ENCODE peak calls at places on chromosome 12, in five cellular contexts. G is pancreas, R is esophagus squamous epithelium, W is cardiac fibroblast, E is nephron progenitor cell. D is an unnamed sample.

GRCh38 chr12:9948606-9949286 is 16.6 kb upstream of the CLEC2A start:
- DNase-seq in G (no peak), R (no peak), E (no peak), W (no peak), D (no peak)

GRCh38 chr12:60872850-60873713 is 1277.3 kb downstream of the SLC16A7 start:
- DNase-seq in G (no peak), E (no peak), W (no peak), R (no peak), D (no peak)

GRCh38 chr12:43945983-43946382 is 110.1 kb downstream of the TMEM117 start:
- DNase-seq in G (no peak), E (no peak), W (no peak), R (no peak), D (no peak)

GRCh38 chr12:52147367-52147972 is 44.3 kb downstream of the KRT80 start:
- DNase-seq in E (no peak), W (peak; percentile 99), G (no peak), R (peak; percentile 56), D (peak; percentile 99)

GRCh38 chr12:109276160-109276559 is 32.9 kb downstream of the FOXN4 start:
- DNase-seq in E (no peak), R (no peak), W (no peak), G (no peak), D (no peak)

GRCh38 chr12:72209096-72209495 is 63.1 kb upstream of the TRHDE start:
- DNase-seq in G (no peak), R (no peak), W (no peak), E (no peak), D (no peak)

GRCh38 chr12:24111101-24111500 is 161.6 kb upstream of the SOX5 start:
- DNase-seq in G (no peak), W (peak; percentile 85), R (no peak), E (no peak), D (no peak)

GRCh38 chr12:68460236-68460635 is 128.1 kb upstream of the MDM1 start:
- DNase-seq in E (no peak), G (no peak), R (no peak), W (no peak), D (no peak)

GRCh38 chr12:120640840-120641833 is 711 bp downstream of the CABP1 start:
- DNase-seq in R (no peak), W (peak; percentile 52), G (peak; percentile 84), E (peak; percentile 81), D (peak; percentile 9)

GRCh38 chr12:57896437-57897201 is 44.7 kb upstream of the ATP23 start:
- DNase-seq in E (peak; percentile 77), W (peak; percentile 74), G (peak; percentile 81), R (no peak), D (peak; percentile 24)

GRCh38 chr12:69388371-69388770 is 28.8 kb downstream of the YEATS4 start:
- DNase-seq in G (no peak), R (no peak), W (peak; percentile 85), E (no peak), D (peak; percentile 68)

GRCh38 chr12:79374543-79374942 is 316.2 kb downstream of the PAWR start:
- DNase-seq in E (no peak), W (no peak), G (no peak), R (no peak), D (no peak)

GRCh38 chr12:4908694-4909396 is 860 bp upstream of the KCNA1 start:
- DNase-seq in G (peak; percentile 40), R (no peak), E (peak; percentile 72), W (no peak), D (no peak)

GRCh38 chr12:116257213-116257612 is 20.3 kb downstream of the MED13L start:
- DNase-seq in E (no peak), W (peak; percentile 55), R (no peak), G (no peak), D (no peak)

GRCh38 chr12:64650762-64651161 is 40.5 kb downstream of the RASSF3 start:
- DNase-seq in G (no peak), W (no peak), E (no peak), R (no peak), D (no peak)

GRCh38 chr12:30613119-30613830 is 82.4 kb downstream of the IPO8 start:
- DNase-seq in G (no peak), W (peak; percentile 75), R (no peak), E (no peak), D (peak; percentile 47)

GRCh38 chr12:44930972-44931600 is 55.0 kb upstream of the NELL2 start:
- DNase-seq in G (no peak), E (peak; percentile 20), R (no peak), W (peak; percentile 80), D (peak; percentile 82)

GRCh38 chr12:62618319-62618718 is 151.7 kb downstream of the MON2 start:
- DNase-seq in G (no peak), E (no peak), W (no peak), R (no peak), D (no peak)

GRCh38 chr12:106527356-106527755 is 55.4 kb upstream of the RFX4 start:
- DNase-seq in W (peak; percentile 52), R (no peak), G (no peak), E (no peak), D (peak; percentile 18)

GRCh38 chr12:27595231-27595642 is 71.2 kb downstream of the PPFIBP1 start:
- DNase-seq in W (peak; percentile 94), R (no peak), E (peak; percentile 9), G (no peak), D (peak; percentile 93)

GRCh38 chr12:104357431-104357952 is 54.0 kb downstream of the EID3 start:
- DNase-seq in E (no peak), W (peak; percentile 42), R (no peak), G (no peak), D (peak; percentile 77)

GRCh38 chr12:14188761-14189160 is 176.7 kb upstream of the ATF7IP start:
- DNase-seq in G (no peak), W (no peak), E (no peak), R (no peak), D (no peak)

GRCh38 chr12:29414368-29414767 is 33.4 kb upstream of the ERGIC2 start:
- DNase-seq in R (no peak), W (no peak), E (no peak), G (no peak), D (no peak)

GRCh38 chr12:78636253-78636855 is 228.2 kb upstream of the SYT1 start:
- DNase-seq in G (no peak), W (peak; percentile 30), E (no peak), R (no peak), D (no peak)

GRCh38 chr12:46134205-46134811 is 134.5 kb downstream of the SLC38A1 start:
- DNase-seq in E (no peak), R (no peak), G (no peak), W (no peak), D (no peak)

GRCh38 chr12:9669019-9669326 is 540 bp upstream of the CLEC2D start:
- DNase-seq in E (no peak), R (no peak), W (no peak), G (no peak), D (no peak)

DNA sequence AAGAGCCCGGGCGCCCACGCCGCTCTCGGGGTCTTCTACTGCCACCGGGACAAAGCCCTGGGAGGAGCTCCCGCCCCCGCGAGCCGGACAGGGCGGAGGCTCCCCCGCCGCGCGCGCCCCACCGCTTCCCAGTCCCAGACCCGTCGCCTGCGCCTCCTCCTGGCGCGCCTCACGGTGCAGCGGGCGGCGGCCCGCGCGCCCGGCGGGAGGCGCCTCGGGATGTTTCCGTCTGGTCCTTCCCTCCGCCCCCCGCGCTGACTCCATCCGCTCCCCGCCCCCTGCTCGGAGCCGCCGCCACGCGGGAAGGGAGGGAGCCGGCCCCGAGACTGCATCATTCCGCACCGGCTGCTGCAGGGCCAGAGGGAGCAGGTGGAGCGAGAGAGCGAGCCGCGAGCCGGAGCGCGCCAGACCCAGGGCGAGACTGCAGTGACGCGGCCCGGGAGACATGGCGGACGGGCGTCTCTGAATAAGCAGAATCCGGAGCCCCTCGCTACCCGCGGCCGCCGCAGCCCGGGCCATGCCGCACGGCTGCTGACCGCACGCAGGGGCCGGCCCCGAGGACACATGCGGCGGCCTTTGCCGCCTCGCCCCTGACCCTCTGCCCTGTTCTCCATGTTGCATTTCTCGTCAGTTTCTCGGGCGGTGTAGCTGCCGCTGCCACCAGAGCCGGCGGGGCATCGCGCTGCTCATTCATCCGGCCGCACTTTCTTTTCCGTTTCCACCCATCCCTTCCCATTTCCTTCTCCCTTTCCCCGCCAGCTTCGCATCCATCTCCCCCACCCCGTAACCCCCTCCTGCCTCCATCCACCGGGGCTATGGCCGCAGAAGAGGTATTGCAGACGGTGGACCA is at the start of gene BICD1:
- DNase-seq in R (peak; percentile 16), G (peak; percentile 90), W (peak; percentile 89), E (peak; percentile 88), D (peak; percentile 86)
- TF ChIP-seq CTCF in R (peak; percentile 43), G (no peak), W (no peak), E (no peak), D (peak; percentile 70)

DNA sequence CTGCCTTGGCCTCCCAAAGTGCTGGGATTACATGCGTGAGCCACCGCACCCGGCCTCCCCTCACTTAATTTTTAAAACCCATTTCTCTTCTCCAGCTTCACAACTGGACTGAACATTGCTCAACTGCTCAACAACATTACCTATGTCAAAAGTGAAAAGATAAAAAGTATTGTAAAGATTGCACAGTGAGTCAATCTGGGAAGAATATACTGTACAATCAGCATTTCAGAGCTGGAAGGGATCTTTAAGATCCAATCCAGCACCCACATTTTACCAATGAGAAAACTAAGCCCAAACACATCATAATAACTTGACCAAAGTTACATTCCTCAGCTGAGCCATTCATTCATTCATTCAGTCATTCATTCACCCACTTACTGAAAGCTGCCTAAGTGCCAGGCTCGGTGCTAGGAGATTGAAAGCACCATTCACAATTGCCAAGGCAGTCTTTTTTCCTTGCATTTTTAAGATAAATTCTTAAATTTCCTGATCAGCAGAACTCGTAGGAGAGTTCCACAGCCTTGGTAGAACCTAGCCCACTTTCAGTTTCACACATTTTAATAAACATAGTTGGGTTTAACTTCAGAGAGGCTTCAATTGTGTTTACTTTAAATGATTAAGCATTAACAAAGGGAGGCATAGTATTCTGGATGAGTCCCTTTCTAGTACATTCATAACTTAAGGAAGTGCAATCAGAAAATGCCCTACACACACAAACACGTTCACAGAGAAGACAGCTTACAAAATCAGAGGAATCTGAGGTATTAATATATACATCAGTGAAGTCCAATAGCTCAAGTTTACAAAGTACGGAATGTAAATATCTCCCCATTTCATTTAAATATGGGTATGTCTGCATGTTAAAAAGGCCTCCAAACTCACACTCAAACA is 3.0 kb downstream of the GALNT4 start:
- DNase-seq in G (no peak), W (no peak), R (no peak), E (no peak), D (no peak)
- TF ChIP-seq CTCF in G (no peak), W (no peak), R (no peak), E (no peak), D (no peak)

GRCh38 chr12:76820888-76821482 is 57.1 kb downstream of the ZDHHC17 start:
- DNase-seq in E (peak; percentile 18), W (peak; percentile 56), G (no peak), R (no peak), D (peak; percentile 26)
- TF ChIP-seq CTCF in E (peak; percentile 52), W (peak; percentile 75), G (no peak), R (peak; percentile 57), D (peak; percentile 82)

GRCh38 chr12:94875525-94875924 is 128.0 kb downstream of the NDUFA12 start:
- DNase-seq in R (no peak), W (peak; percentile 24), E (no peak), G (no peak), D (no peak)
- TF ChIP-seq CTCF in R (peak; percentile 46), W (no peak), E (peak; percentile 49), G (no peak), D (no peak)

DNA sequence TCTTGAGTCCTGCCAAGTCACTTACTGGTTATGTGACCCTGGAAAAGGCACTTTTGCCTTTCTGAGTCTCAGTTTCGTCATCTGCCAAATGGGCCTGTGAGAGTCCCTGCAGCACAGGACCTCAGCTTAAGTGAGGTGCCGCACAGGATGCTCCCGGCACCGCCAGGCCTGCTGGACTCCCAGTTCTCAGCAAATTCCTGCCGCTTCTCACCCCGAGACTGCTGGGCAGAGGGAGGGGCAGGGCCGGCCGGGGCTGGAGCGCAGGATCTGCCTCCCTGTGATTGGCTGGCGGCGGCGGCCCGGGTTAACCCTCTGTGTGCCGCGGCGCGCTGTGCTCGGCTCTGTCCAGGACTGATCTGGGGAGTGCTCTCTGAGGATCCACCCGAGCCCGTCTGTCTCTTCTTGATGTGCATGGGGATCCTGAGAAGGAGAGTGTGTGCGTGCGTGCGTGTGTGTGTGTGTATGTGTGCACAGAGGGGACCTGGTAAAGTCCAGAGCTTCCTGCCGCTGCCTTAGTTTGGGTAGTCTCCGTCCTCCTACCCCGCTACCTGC is 8.6 kb downstream of the SETD1B start:
- DNase-seq in R (no peak), E (peak; percentile 84), W (peak; percentile 70), G (peak; percentile 90), D (peak; percentile 59)
- TF ChIP-seq CTCF in R (no peak), E (peak; percentile 4), W (no peak), G (peak; percentile 7), D (no peak)